ENCODE peak calls at places on chromosomes 2 and 18, in ten cellular contexts. One of them, this sample, is unnamed.

GRCh38 chr2:48017136-48017535 is 110.8 kb upstream of the FBXO11 start:
- DNase-seq in left ventricle myocardium inferior: no peak
- DNase-seq in K562: no peak
- DNase-seq in body of pancreas: no peak
- DNase-seq in ovary: no peak
- DNase-seq in HL-60: no peak
- DNase-seq in CD8-positive, alpha-beta memory T cell: no peak
- DNase-seq in brain microvascular endothelial cell: no peak
- DNase-seq in endodermal cell: no peak
- DNase-seq in heart right ventricle: no peak
- DNase-seq in this sample: no peak

GRCh38 chr2:220452561-220452960 is 825.1 kb downstream of the SLC4A3 start:
- DNase-seq in left ventricle myocardium inferior: no peak
- DNase-seq in K562: no peak
- DNase-seq in body of pancreas: no peak
- DNase-seq in ovary: no peak
- DNase-seq in HL-60: no peak
- DNase-seq in CD8-positive, alpha-beta memory T cell: no peak
- DNase-seq in brain microvascular endothelial cell: no peak
- DNase-seq in endodermal cell: no peak
- DNase-seq in heart right ventricle: no peak
- DNase-seq in this sample: no peak

GRCh38 chr2:95260028-95261023 is 13.9 kb upstream of the PROM2 start:
- DNase-seq in left ventricle myocardium inferior: no peak
- DNase-seq in K562: no peak
- DNase-seq in body of pancreas: no peak
- DNase-seq in ovary: no peak
- DNase-seq in HL-60: peak; percentile 51
- DNase-seq in CD8-positive, alpha-beta memory T cell: no peak
- DNase-seq in brain microvascular endothelial cell: no peak
- DNase-seq in endodermal cell: no peak
- DNase-seq in heart right ventricle: no peak
- DNase-seq in this sample: no peak

GRCh38 chr2:18339326-18339725 is 221.1 kb downstream of the RDH14 start:
- DNase-seq in left ventricle myocardium inferior: no peak
- DNase-seq in K562: no peak
- DNase-seq in body of pancreas: no peak
- DNase-seq in ovary: no peak
- DNase-seq in HL-60: no peak
- DNase-seq in CD8-positive, alpha-beta memory T cell: no peak
- DNase-seq in brain microvascular endothelial cell: no peak
- DNase-seq in endodermal cell: no peak
- DNase-seq in heart right ventricle: no peak
- DNase-seq in this sample: no peak

GRCh38 chr2:120373424-120373823 is 27.5 kb downstream of the INHBB start:
- DNase-seq in left ventricle myocardium inferior: no peak
- DNase-seq in K562: no peak
- DNase-seq in body of pancreas: no peak
- DNase-seq in ovary: no peak
- DNase-seq in HL-60: no peak
- DNase-seq in CD8-positive, alpha-beta memory T cell: no peak
- DNase-seq in brain microvascular endothelial cell: no peak
- DNase-seq in endodermal cell: peak; percentile 88
- DNase-seq in heart right ventricle: no peak
- DNase-seq in this sample: no peak

GRCh38 chr2:141611-142010 is 95.3 kb upstream of the FAM110C start:
- DNase-seq in left ventricle myocardium inferior: no peak
- DNase-seq in K562: no peak
- DNase-seq in body of pancreas: no peak
- DNase-seq in ovary: no peak
- DNase-seq in HL-60: no peak
- DNase-seq in CD8-positive, alpha-beta memory T cell: no peak
- DNase-seq in brain microvascular endothelial cell: no peak
- DNase-seq in endodermal cell: no peak
- DNase-seq in heart right ventricle: no peak
- DNase-seq in this sample: no peak

GRCh38 chr18:39675916-39676315 is 2110.3 kb upstream of the CELF4 start:
- DNase-seq in left ventricle myocardium inferior: no peak
- DNase-seq in K562: no peak
- DNase-seq in body of pancreas: no peak
- DNase-seq in ovary: no peak
- DNase-seq in HL-60: no peak
- DNase-seq in CD8-positive, alpha-beta memory T cell: no peak
- DNase-seq in brain microvascular endothelial cell: no peak
- DNase-seq in endodermal cell: no peak
- DNase-seq in heart right ventricle: no peak
- DNase-seq in this sample: no peak

GRCh38 chr2:98757904-98758421 is 27.0 kb upstream of the MGAT4A start:
- DNase-seq in left ventricle myocardium inferior: peak; percentile 57
- DNase-seq in K562: no peak
- DNase-seq in body of pancreas: peak; percentile 73
- DNase-seq in ovary: peak; percentile 78
- DNase-seq in HL-60: peak; percentile 90
- DNase-seq in CD8-positive, alpha-beta memory T cell: peak; percentile 66
- DNase-seq in brain microvascular endothelial cell: peak; percentile 86
- DNase-seq in endodermal cell: no peak
- DNase-seq in heart right ventricle: peak; percentile 74
- DNase-seq in this sample: no peak

GRCh38 chr2:127627740-127628571 is 18.0 kb upstream of the GPR17 start:
- DNase-seq in left ventricle myocardium inferior: peak; percentile 16
- DNase-seq in K562: no peak
- DNase-seq in body of pancreas: no peak
- DNase-seq in ovary: no peak
- DNase-seq in HL-60: no peak
- DNase-seq in CD8-positive, alpha-beta memory T cell: no peak
- DNase-seq in brain microvascular endothelial cell: no peak
- DNase-seq in endodermal cell: no peak
- DNase-seq in heart right ventricle: no peak
- DNase-seq in this sample: no peak

GRCh38 chr2:43948370-43948769 is 47.4 kb downstream of the LRPPRC start:
- DNase-seq in left ventricle myocardium inferior: no peak
- DNase-seq in K562: no peak
- DNase-seq in body of pancreas: no peak
- DNase-seq in ovary: no peak
- DNase-seq in HL-60: no peak
- DNase-seq in CD8-positive, alpha-beta memory T cell: no peak
- DNase-seq in brain microvascular endothelial cell: no peak
- DNase-seq in endodermal cell: no peak
- DNase-seq in heart right ventricle: no peak
- DNase-seq in this sample: no peak

GRCh38 chr2:241314181-241314932 is 1.1 kb downstream of the HDLBP start:
- DNase-seq in left ventricle myocardium inferior: no peak
- DNase-seq in K562: no peak
- DNase-seq in body of pancreas: no peak
- DNase-seq in ovary: no peak
- DNase-seq in HL-60: no peak
- DNase-seq in CD8-positive, alpha-beta memory T cell: no peak
- DNase-seq in brain microvascular endothelial cell: peak; percentile 34
- DNase-seq in endodermal cell: no peak
- DNase-seq in heart right ventricle: no peak
- DNase-seq in this sample: no peak

GRCh38 chr2:173521450-173522192 is 166.9 kb downstream of the CDCA7 start:
- DNase-seq in left ventricle myocardium inferior: no peak
- DNase-seq in K562: no peak
- DNase-seq in body of pancreas: no peak
- DNase-seq in ovary: no peak
- DNase-seq in HL-60: no peak
- DNase-seq in CD8-positive, alpha-beta memory T cell: no peak
- DNase-seq in brain microvascular endothelial cell: no peak
- DNase-seq in endodermal cell: no peak
- DNase-seq in heart right ventricle: no peak
- DNase-seq in this sample: no peak

GRCh38 chr2:234091432-234091879 is 41.0 kb downstream of the SPP2 start:
- DNase-seq in left ventricle myocardium inferior: no peak
- DNase-seq in K562: no peak
- DNase-seq in body of pancreas: peak; percentile 37
- DNase-seq in ovary: no peak
- DNase-seq in HL-60: no peak
- DNase-seq in CD8-positive, alpha-beta memory T cell: no peak
- DNase-seq in brain microvascular endothelial cell: no peak
- DNase-seq in endodermal cell: no peak
- DNase-seq in heart right ventricle: no peak
- DNase-seq in this sample: no peak
- H3K27ac ChIP-seq in left ventricle myocardium inferior: no peak overlapping the region
- H3K27ac ChIP-seq in K562: no peak overlapping the region
- H3K27ac ChIP-seq in body of pancreas: peak overlapping the region; percentile 81
- H3K27ac ChIP-seq in ovary: no peak overlapping the region
- H3K27ac ChIP-seq in HL-60: no peak overlapping the region
- H3K27ac ChIP-seq in CD8-positive, alpha-beta memory T cell: no peak overlapping the region
- H3K27ac ChIP-seq in brain microvascular endothelial cell: no peak overlapping the region
- H3K27ac ChIP-seq in endodermal cell: no peak overlapping the region
- H3K27ac ChIP-seq in heart right ventricle: no peak overlapping the region
- H3K27ac ChIP-seq in this sample: no peak overlapping the region

DNA sequence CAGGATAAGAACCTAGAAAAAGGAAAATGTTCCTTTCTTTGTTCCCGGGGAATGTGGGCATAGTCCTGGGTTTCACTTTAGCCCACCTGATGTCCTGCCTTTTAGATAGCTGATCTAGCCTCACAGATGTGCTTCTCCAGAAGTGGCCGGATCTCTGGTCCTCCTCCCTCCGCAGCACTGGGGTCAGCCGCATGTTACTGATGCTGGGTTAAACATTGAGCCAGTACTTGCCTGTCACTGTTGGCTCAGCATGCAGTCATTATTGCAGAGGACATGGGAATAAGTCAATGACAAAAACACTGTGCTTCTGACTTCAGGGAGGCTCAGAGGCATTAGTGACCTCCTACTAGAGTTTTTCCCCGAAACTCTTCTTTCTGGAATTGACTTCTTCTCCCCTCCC is 27.6 kb downstream of the NCK2 start:
- DNase-seq in left ventricle myocardium inferior: no peak
- DNase-seq in K562: no peak
- DNase-seq in body of pancreas: no peak
- DNase-seq in ovary: no peak
- DNase-seq in HL-60: no peak
- DNase-seq in CD8-positive, alpha-beta memory T cell: no peak
- DNase-seq in brain microvascular endothelial cell: no peak
- DNase-seq in endodermal cell: no peak
- DNase-seq in heart right ventricle: no peak
- DNase-seq in this sample: no peak
- H3K27ac ChIP-seq in left ventricle myocardium inferior: peak overlapping the region; percentile 77
- H3K27ac ChIP-seq in K562: no peak overlapping the region
- H3K27ac ChIP-seq in body of pancreas: peak overlapping the region; percentile 10
- H3K27ac ChIP-seq in ovary: no peak overlapping the region
- H3K27ac ChIP-seq in HL-60: no peak overlapping the region
- H3K27ac ChIP-seq in CD8-positive, alpha-beta memory T cell: no peak overlapping the region
- H3K27ac ChIP-seq in brain microvascular endothelial cell: no peak overlapping the region
- H3K27ac ChIP-seq in endodermal cell: no peak overlapping the region
- H3K27ac ChIP-seq in heart right ventricle: peak overlapping the region; percentile 37
- H3K27ac ChIP-seq in this sample: no peak overlapping the region

DNA sequence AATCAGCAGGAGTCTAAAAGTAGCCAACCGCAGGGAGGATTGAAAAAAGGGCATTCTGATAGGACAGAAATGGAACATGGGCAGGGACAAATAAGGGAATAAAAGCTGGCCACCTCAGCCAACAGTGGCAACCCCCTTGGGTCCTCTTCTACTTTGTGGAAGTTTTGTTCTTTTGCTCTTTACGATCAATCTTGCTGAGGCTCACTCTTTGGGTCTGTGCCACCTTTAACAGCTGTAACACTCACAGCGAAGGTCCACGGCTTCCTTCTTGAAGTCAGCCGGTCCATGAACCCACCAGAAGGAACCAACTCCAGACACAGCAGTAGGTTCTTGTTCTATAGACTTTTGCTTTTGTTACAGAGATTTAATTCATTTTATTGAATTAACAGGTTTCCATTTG is 285.4 kb upstream of the CDH20 start:
- DNase-seq in left ventricle myocardium inferior: no peak
- DNase-seq in K562: no peak
- DNase-seq in body of pancreas: no peak
- DNase-seq in ovary: no peak
- DNase-seq in HL-60: no peak
- DNase-seq in CD8-positive, alpha-beta memory T cell: no peak
- DNase-seq in brain microvascular endothelial cell: no peak
- DNase-seq in endodermal cell: no peak
- DNase-seq in heart right ventricle: no peak
- DNase-seq in this sample: no peak
- H3K27ac ChIP-seq in left ventricle myocardium inferior: no peak overlapping the region
- H3K27ac ChIP-seq in K562: no peak overlapping the region
- H3K27ac ChIP-seq in body of pancreas: no peak overlapping the region
- H3K27ac ChIP-seq in ovary: no peak overlapping the region
- H3K27ac ChIP-seq in HL-60: no peak overlapping the region
- H3K27ac ChIP-seq in CD8-positive, alpha-beta memory T cell: no peak overlapping the region
- H3K27ac ChIP-seq in brain microvascular endothelial cell: no peak overlapping the region
- H3K27ac ChIP-seq in endodermal cell: no peak overlapping the region
- H3K27ac ChIP-seq in heart right ventricle: no peak overlapping the region
- H3K27ac ChIP-seq in this sample: no peak overlapping the region

GRCh38 chr2:172340394-172340793 is 87.0 kb upstream of the ITGA6 start:
- DNase-seq in left ventricle myocardium inferior: no peak
- DNase-seq in K562: no peak
- DNase-seq in body of pancreas: no peak
- DNase-seq in ovary: no peak
- DNase-seq in HL-60: peak; percentile 16
- DNase-seq in CD8-positive, alpha-beta memory T cell: no peak
- DNase-seq in brain microvascular endothelial cell: no peak
- DNase-seq in endodermal cell: no peak
- DNase-seq in heart right ventricle: no peak
- DNase-seq in this sample: no peak

GRCh38 chr2:172342056-172342455 is 85.3 kb upstream of the ITGA6 start:
- DNase-seq in left ventricle myocardium inferior: peak; percentile 18
- DNase-seq in K562: no peak
- DNase-seq in body of pancreas: peak; percentile 30
- DNase-seq in ovary: peak; percentile 71
- DNase-seq in HL-60: no peak
- DNase-seq in CD8-positive, alpha-beta memory T cell: no peak
- DNase-seq in brain microvascular endothelial cell: no peak
- DNase-seq in endodermal cell: no peak
- DNase-seq in heart right ventricle: no peak
- DNase-seq in this sample: no peak

GRCh38 chr2:172336681-172337080 is 90.7 kb upstream of the ITGA6 start:
- DNase-seq in left ventricle myocardium inferior: no peak
- DNase-seq in K562: no peak
- DNase-seq in body of pancreas: no peak
- DNase-seq in ovary: no peak
- DNase-seq in HL-60: no peak
- DNase-seq in CD8-positive, alpha-beta memory T cell: no peak
- DNase-seq in brain microvascular endothelial cell: peak; percentile 39
- DNase-seq in endodermal cell: no peak
- DNase-seq in heart right ventricle: no peak
- DNase-seq in this sample: no peak

GRCh38 chr2:172342611-172343010 is 84.8 kb upstream of the ITGA6 start:
- DNase-seq in left ventricle myocardium inferior: no peak
- DNase-seq in K562: no peak
- DNase-seq in body of pancreas: no peak
- DNase-seq in ovary: no peak
- DNase-seq in HL-60: no peak
- DNase-seq in CD8-positive, alpha-beta memory T cell: no peak
- DNase-seq in brain microvascular endothelial cell: no peak
- DNase-seq in endodermal cell: no peak
- DNase-seq in heart right ventricle: no peak
- DNase-seq in this sample: no peak

DNA sequence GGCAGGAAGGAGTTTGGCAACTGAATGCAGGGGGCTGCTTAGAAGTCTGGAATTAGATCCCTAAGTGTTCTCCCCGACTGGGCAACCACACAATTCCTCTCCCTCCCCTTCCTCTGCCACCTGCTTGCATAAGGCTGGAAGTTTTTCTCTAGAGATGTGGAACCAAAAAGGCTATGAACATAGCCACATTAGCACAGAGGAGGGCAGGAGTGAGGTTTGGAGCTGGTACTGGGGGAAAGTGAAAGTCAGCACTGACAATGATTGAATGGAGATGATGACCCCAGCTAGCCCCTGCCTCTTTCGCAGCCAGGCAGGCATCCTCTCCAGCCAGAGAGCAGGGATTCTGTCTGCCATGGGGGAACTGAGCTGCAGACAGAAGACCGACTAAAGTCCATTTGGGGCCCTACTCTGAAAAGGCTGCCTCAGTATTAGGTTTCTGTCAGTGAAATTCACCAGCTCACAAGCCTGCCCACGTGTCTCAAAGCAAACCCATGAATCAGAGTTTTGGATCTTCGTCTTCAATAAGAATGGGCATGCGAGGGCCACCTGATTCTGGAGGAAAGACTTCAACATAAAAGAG is 87.9 kb upstream of the ITGA6 start:
- DNase-seq in left ventricle myocardium inferior: no peak
- DNase-seq in K562: no peak
- DNase-seq in body of pancreas: peak; percentile 42
- DNase-seq in ovary: no peak
- DNase-seq in HL-60: peak; percentile 16
- DNase-seq in CD8-positive, alpha-beta memory T cell: no peak
- DNase-seq in brain microvascular endothelial cell: no peak
- DNase-seq in endodermal cell: no peak
- DNase-seq in heart right ventricle: no peak
- DNase-seq in this sample: no peak
- H3K27ac ChIP-seq in left ventricle myocardium inferior: peak overlapping the region; percentile 63
- H3K27ac ChIP-seq in K562: no peak overlapping the region
- H3K27ac ChIP-seq in body of pancreas: peak overlapping the region; percentile 83
- H3K27ac ChIP-seq in ovary: no peak overlapping the region
- H3K27ac ChIP-seq in HL-60: no peak overlapping the region
- H3K27ac ChIP-seq in CD8-positive, alpha-beta memory T cell: no peak overlapping the region
- H3K27ac ChIP-seq in brain microvascular endothelial cell: no peak overlapping the region
- H3K27ac ChIP-seq in endodermal cell: peak overlapping the region; percentile 57
- H3K27ac ChIP-seq in heart right ventricle: no peak overlapping the region
- H3K27ac ChIP-seq in this sample: no peak overlapping the region